ENCODE peak calls at places on chromosome 13, in four cellular contexts. One of them, this sample, is unnamed.

GRCh38 chr13:98959299-98959698 is 18.6 kb downstream of the DOCK9 start:
- DNase-seq in B cell: no peak
- DNase-seq in endothelial cell: no peak
- DNase-seq in left lung: no peak
- DNase-seq in this sample: no peak

GRCh38 chr13:85140192-85140591 is 659.0 kb downstream of the SLITRK6 start:
- DNase-seq in B cell: no peak
- DNase-seq in endothelial cell: no peak
- DNase-seq in left lung: no peak
- DNase-seq in this sample: no peak

GRCh38 chr13:110525328-110526319 is 35.9 kb downstream of the RAB20 start:
- DNase-seq in B cell: peak; percentile 51
- DNase-seq in endothelial cell: no peak
- DNase-seq in left lung: peak; percentile 83
- DNase-seq in this sample: no peak

GRCh38 chr13:102138635-102139225 is 263.1 kb downstream of the FGF14 start:
- DNase-seq in B cell: no peak
- DNase-seq in endothelial cell: no peak
- DNase-seq in left lung: no peak
- DNase-seq in this sample: no peak

GRCh38 chr13:41694902-41695301 is 237.6 kb downstream of the RGCC start:
- DNase-seq in B cell: no peak
- DNase-seq in endothelial cell: no peak
- DNase-seq in left lung: no peak
- DNase-seq in this sample: no peak

GRCh38 chr13:79988573-79988972 is 352.4 kb downstream of the SPRY2 start:
- DNase-seq in B cell: no peak
- DNase-seq in endothelial cell: no peak
- DNase-seq in left lung: no peak
- DNase-seq in this sample: no peak

GRCh38 chr13:94433055-94433947 is 46.2 kb downstream of the DCT start:
- DNase-seq in B cell: no peak
- DNase-seq in endothelial cell: no peak
- DNase-seq in left lung: no peak
- DNase-seq in this sample: no peak

GRCh38 chr13:48644951-48645350 is 8.8 kb upstream of the CYSLTR2 start:
- DNase-seq in B cell: no peak
- DNase-seq in endothelial cell: no peak
- DNase-seq in left lung: no peak
- DNase-seq in this sample: no peak

GRCh38 chr13:28442872-28443271 is 52.1 kb downstream of the FLT1 start:
- DNase-seq in B cell: no peak
- DNase-seq in endothelial cell: no peak
- DNase-seq in left lung: no peak
- DNase-seq in this sample: no peak

GRCh38 chr13:43939149-43939548 is 59.4 kb downstream of the LACC1 start:
- DNase-seq in B cell: no peak
- DNase-seq in endothelial cell: no peak
- DNase-seq in left lung: no peak
- DNase-seq in this sample: no peak

GRCh38 chr13:111897846-111898215 is 169.1 kb upstream of the SOX1 start:
- DNase-seq in B cell: no peak
- DNase-seq in endothelial cell: no peak
- DNase-seq in left lung: no peak
- DNase-seq in this sample: no peak

GRCh38 chr13:44908266-44908665 is 81.0 kb downstream of the NUFIP1 start:
- DNase-seq in B cell: no peak
- DNase-seq in endothelial cell: no peak
- DNase-seq in left lung: no peak
- DNase-seq in this sample: no peak

GRCh38 chr13:99031725-99032298 is 53.9 kb upstream of the DOCK9 start:
- DNase-seq in B cell: no peak
- DNase-seq in endothelial cell: no peak
- DNase-seq in left lung: no peak
- DNase-seq in this sample: no peak

GRCh38 chr13:23753523-23753922 is 135.7 kb downstream of the MIPEP start:
- DNase-seq in B cell: no peak
- DNase-seq in endothelial cell: no peak
- DNase-seq in left lung: no peak
- DNase-seq in this sample: no peak

DNA sequence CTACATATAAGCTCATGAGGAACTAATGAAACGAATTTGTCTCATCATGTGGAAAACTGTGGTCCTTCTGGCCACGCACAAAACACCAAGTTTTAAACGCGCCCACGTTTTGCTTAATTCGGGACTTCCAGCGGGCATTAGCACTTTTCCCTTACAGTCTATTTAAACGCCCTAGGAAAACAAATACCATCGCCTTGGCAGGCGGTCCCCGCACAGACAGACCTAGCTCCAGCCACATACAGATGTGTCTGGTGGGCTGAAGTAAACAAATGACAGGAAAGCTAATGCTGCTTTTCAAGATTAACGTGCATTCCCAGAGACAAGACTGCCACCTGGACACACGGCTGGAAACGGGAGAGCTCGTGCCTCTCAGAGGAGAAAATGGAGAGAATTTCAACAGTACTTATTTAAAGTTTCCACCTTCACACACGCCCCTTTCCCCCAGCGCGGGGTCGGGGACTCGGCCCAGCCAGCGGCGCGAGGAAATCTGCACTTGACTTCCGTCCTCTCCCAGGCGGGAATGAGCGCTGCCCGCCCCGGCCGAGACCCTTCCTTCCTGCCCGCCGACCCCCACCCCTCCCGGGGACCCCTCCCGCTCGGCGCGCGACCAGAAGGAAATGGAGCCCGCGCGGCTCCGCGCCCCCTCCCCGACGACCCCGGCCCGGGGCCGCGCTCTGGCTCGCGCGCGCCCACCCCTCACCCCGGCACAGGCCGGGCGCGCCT is 929 bp downstream of the USP12 start:
- DNase-seq in B cell: peak; percentile 48
- DNase-seq in endothelial cell: peak; percentile 80
- DNase-seq in left lung: peak; percentile 86
- DNase-seq in this sample: no peak
- TF ChIP-seq CTCF in B cell: no peak
- TF ChIP-seq CTCF in endothelial cell: no peak
- TF ChIP-seq CTCF in left lung: no peak
- TF ChIP-seq CTCF in this sample: no peak

GRCh38 chr13:55571237-55571867 is 1569.4 kb upstream of the PRR20A start:
- DNase-seq in B cell: no peak
- DNase-seq in endothelial cell: no peak
- DNase-seq in left lung: no peak
- DNase-seq in this sample: no peak

GRCh38 chr13:55572862-55573261 is 1567.9 kb upstream of the PRR20A start:
- DNase-seq in B cell: no peak
- DNase-seq in endothelial cell: no peak
- DNase-seq in left lung: no peak
- DNase-seq in this sample: no peak

GRCh38 chr13:55570371-55570770 is 1570.3 kb upstream of the PRR20A start:
- DNase-seq in B cell: no peak
- DNase-seq in endothelial cell: no peak
- DNase-seq in left lung: no peak
- DNase-seq in this sample: no peak

GRCh38 chr13:55573565-55573964 is 1567.2 kb upstream of the PRR20A start:
- DNase-seq in B cell: no peak
- DNase-seq in endothelial cell: no peak
- DNase-seq in left lung: no peak
- DNase-seq in this sample: no peak

GRCh38 chr13:55572408-55572807 is 1568.3 kb upstream of the PRR20A start:
- DNase-seq in B cell: no peak
- DNase-seq in endothelial cell: no peak
- DNase-seq in left lung: no peak
- DNase-seq in this sample: no peak
- TF ChIP-seq CTCF in B cell: no peak
- TF ChIP-seq CTCF in endothelial cell: no peak
- TF ChIP-seq CTCF in left lung: no peak
- TF ChIP-seq CTCF in this sample: no peak

DNA sequence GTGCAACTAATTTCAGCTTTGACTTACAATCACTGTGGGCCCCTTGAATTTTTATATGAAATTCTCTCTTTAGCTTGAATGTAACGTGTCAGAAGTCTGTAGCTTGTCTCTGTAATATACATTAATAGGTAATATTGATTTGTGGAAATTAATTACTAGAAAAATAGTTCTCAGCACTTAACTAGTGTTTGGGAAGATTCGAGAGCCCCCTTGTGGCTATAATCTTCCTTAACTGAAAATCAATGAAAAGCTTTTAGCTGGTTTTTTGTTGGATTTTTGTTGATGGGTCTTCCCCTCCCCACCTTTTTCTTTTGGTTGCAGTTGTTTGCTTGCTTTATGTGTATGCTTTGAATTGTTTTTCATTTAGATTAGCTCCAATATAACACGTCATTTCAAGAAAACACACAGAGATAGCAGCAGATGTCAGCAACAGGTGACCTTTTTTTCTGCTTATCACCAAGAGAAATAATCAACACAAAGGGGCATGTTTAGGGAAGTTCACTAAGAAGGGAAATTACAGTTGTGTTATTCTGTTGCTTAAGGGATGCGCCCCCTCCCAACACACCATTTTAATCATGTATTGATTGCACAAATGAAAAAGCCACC is 176.8 kb downstream of the OXGR1 start:
- DNase-seq in B cell: no peak
- DNase-seq in endothelial cell: peak; percentile 9
- DNase-seq in left lung: no peak
- DNase-seq in this sample: no peak
- TF ChIP-seq CTCF in B cell: no peak
- TF ChIP-seq CTCF in endothelial cell: peak; percentile 75
- TF ChIP-seq CTCF in left lung: peak; percentile 21
- TF ChIP-seq CTCF in this sample: peak; percentile 67

DNA sequence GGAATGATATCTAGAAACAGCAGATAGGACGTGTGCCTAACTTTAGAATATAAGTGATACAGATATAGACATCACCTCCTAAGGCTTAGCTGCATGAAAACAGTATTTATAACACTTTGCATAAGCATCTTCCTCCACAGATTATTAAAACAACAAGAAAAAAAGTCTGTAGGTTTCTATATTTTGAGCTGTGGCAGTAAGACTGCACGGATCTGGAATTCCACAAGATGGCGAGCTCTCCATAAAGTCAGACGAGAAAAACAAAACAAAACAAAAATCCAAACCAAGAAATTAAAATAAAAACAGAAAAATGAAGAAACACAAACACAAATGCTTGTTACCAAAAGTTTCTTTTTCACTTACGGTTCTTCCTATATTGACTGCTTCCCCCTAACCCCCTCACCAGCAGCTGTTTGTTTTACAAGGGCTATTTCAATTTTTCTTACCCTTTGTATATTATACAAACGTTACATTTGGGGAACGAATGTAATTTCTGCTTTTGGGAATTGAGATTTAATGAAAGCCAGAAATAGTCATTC is 285.8 kb downstream of the MYO16 start:
- DNase-seq in B cell: no peak
- DNase-seq in endothelial cell: no peak
- DNase-seq in left lung: no peak
- DNase-seq in this sample: no peak
- TF ChIP-seq CTCF in B cell: no peak
- TF ChIP-seq CTCF in endothelial cell: peak; percentile 48
- TF ChIP-seq CTCF in left lung: no peak
- TF ChIP-seq CTCF in this sample: peak; percentile 53

GRCh38 chr13:91922969-91923592 is 524.7 kb downstream of the GPC5 start:
- DNase-seq in B cell: no peak
- DNase-seq in endothelial cell: no peak
- DNase-seq in left lung: no peak
- DNase-seq in this sample: no peak
- TF ChIP-seq CTCF in B cell: no peak
- TF ChIP-seq CTCF in endothelial cell: peak; percentile 77
- TF ChIP-seq CTCF in left lung: no peak
- TF ChIP-seq CTCF in this sample: no peak

GRCh38 chr13:20297181-20297580 is 65.1 kb upstream of the GJB6 start:
- DNase-seq in B cell: no peak
- DNase-seq in endothelial cell: no peak
- DNase-seq in left lung: no peak
- DNase-seq in this sample: no peak
- TF ChIP-seq CTCF in B cell: no peak
- TF ChIP-seq CTCF in endothelial cell: no peak
- TF ChIP-seq CTCF in left lung: no peak
- TF ChIP-seq CTCF in this sample: no peak

GRCh38 chr13:49869514-49869913 is 66.6 kb downstream of the SPRYD7 start:
- DNase-seq in B cell: no peak
- DNase-seq in endothelial cell: peak; percentile 18
- DNase-seq in left lung: no peak
- DNase-seq in this sample: no peak
- TF ChIP-seq CTCF in B cell: no peak
- TF ChIP-seq CTCF in endothelial cell: no peak
- TF ChIP-seq CTCF in left lung: no peak
- TF ChIP-seq CTCF in this sample: no peak

DNA sequence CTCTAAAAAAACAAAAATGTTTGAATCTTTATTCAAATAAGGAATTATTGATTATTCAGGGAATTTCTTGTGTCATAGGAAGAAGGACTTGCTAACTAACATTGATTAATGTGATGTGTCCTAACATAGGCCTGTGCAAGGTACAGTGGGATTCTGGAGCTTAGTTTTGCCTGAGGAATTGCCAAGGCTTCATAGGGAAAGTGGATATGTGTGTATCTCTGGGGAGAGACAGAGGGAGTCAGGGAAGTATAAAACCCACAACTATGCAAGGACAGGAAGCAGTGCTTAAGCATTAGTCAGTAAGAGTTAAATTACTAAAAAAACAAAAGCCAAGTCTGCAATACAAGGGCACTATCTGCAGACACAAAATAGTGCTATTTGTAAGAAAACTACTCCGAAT is 59.6 kb downstream of the WDFY2 start:
- DNase-seq in B cell: no peak
- DNase-seq in endothelial cell: no peak
- DNase-seq in left lung: no peak
- DNase-seq in this sample: no peak
- TF ChIP-seq CTCF in B cell: no peak
- TF ChIP-seq CTCF in endothelial cell: no peak
- TF ChIP-seq CTCF in left lung: no peak
- TF ChIP-seq CTCF in this sample: no peak

GRCh38 chr13:39016789-39017188 is 21.1 kb downstream of the PROSER1 start:
- DNase-seq in B cell: no peak
- DNase-seq in endothelial cell: no peak
- DNase-seq in left lung: no peak
- DNase-seq in this sample: no peak
- TF ChIP-seq CTCF in B cell: peak; percentile 49
- TF ChIP-seq CTCF in endothelial cell: peak; percentile 48
- TF ChIP-seq CTCF in left lung: no peak
- TF ChIP-seq CTCF in this sample: peak; percentile 62

DNA sequence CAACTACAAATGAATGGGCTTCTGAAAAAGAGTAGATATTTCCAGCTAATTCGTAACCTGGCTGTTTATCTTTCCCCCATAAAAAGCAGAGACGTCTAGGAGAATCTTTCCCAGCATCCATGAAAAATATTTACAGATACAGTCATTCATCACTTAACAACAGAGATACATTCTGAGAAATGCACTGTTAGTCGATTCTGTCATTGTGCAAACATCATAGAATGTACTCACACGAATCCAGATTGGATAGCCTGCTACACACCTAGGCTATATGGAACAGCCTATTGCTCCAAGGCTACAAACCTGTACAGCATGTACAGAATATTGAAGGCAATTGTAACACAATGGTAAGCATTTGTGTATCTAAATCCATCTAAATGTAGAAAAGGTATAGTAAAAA is 530.2 kb upstream of the NBEA start:
- DNase-seq in B cell: no peak
- DNase-seq in endothelial cell: no peak
- DNase-seq in left lung: no peak
- DNase-seq in this sample: no peak
- TF ChIP-seq CTCF in B cell: no peak
- TF ChIP-seq CTCF in endothelial cell: no peak
- TF ChIP-seq CTCF in left lung: no peak
- TF ChIP-seq CTCF in this sample: no peak

This sample was measured in dorsolateral prefrontal cortex.